ENCODE peak calls at places on chromosomes 4 and X, in six cellular contexts. One of them, this sample, is unnamed.
A peak's percentile ranks its signal among the peaks of the same experiment; 100 is the strongest.

GRCh38 chrX:45849261-45849660 is 648.6 kb upstream of the DIPK2B start:
- DNase-seq in breast epithelium: no peak
- DNase-seq in frontal cortex: no peak
- DNase-seq in activated CD4-positive, alpha-beta T cell treated with anti-CD3 and anti-CD28 coated beads, Interleukin-2, amount 10 ng/mL, durations not matched to agents 7 days and 5 days: peak; percentile 25
- DNase-seq in effector CD4-positive, alpha-beta T cell: no peak
- DNase-seq in kidney tubule cell: peak; percentile 89
- DNase-seq in this sample: no peak

GRCh38 chrX:22748093-22748999 is 251.4 kb upstream of the DDX53 start:
- DNase-seq in breast epithelium: no peak
- DNase-seq in frontal cortex: peak; percentile 1
- DNase-seq in activated CD4-positive, alpha-beta T cell treated with anti-CD3 and anti-CD28 coated beads, Interleukin-2, amount 10 ng/mL, durations not matched to agents 7 days and 5 days: peak; percentile 43
- DNase-seq in effector CD4-positive, alpha-beta T cell: peak; percentile 31
- DNase-seq in kidney tubule cell: peak; percentile 49
- DNase-seq in this sample: peak; percentile 1

GRCh38 chr4:40204507-40205258 is 7.9 kb downstream of the RHOH start:
- DNase-seq in activated CD4-positive, alpha-beta T cell treated with anti-CD3 and anti-CD28 coated beads, Interleukin-2, amount 10 ng/mL, durations not matched to agents 7 days and 5 days: no peak
- DNase-seq in frontal cortex: no peak
- DNase-seq in breast epithelium: no peak
- DNase-seq in effector CD4-positive, alpha-beta T cell: no peak
- DNase-seq in kidney tubule cell: no peak
- DNase-seq in this sample: no peak

GRCh38 chr4:68152411-68152810 is 22.7 kb upstream of the TMPRSS11F start:
- DNase-seq in frontal cortex: no peak
- DNase-seq in activated CD4-positive, alpha-beta T cell treated with anti-CD3 and anti-CD28 coated beads, Interleukin-2, amount 10 ng/mL, durations not matched to agents 7 days and 5 days: no peak
- DNase-seq in kidney tubule cell: peak; percentile 82
- DNase-seq in breast epithelium: no peak
- DNase-seq in effector CD4-positive, alpha-beta T cell: no peak
- DNase-seq in this sample: no peak

GRCh38 chrX:48958635-48959094 is 1.3 kb upstream of the OTUD5 start:
- DNase-seq in kidney tubule cell: peak; percentile 52
- DNase-seq in activated CD4-positive, alpha-beta T cell treated with anti-CD3 and anti-CD28 coated beads, Interleukin-2, amount 10 ng/mL, durations not matched to agents 7 days and 5 days: peak; percentile 17
- DNase-seq in frontal cortex: no peak
- DNase-seq in breast epithelium: peak; percentile 52
- DNase-seq in effector CD4-positive, alpha-beta T cell: no peak
- DNase-seq in this sample: no peak

GRCh38 chr4:142091691-142092182 is 455.4 kb downstream of the IL15 start:
- DNase-seq in frontal cortex: no peak
- DNase-seq in breast epithelium: no peak
- DNase-seq in kidney tubule cell: peak; percentile 99
- DNase-seq in activated CD4-positive, alpha-beta T cell treated with anti-CD3 and anti-CD28 coated beads, Interleukin-2, amount 10 ng/mL, durations not matched to agents 7 days and 5 days: no peak
- DNase-seq in effector CD4-positive, alpha-beta T cell: no peak
- DNase-seq in this sample: no peak

GRCh38 chr4:143273170-143273917 is 63.3 kb upstream of the GAB1 start:
- DNase-seq in frontal cortex: no peak
- DNase-seq in effector CD4-positive, alpha-beta T cell: no peak
- DNase-seq in breast epithelium: no peak
- DNase-seq in activated CD4-positive, alpha-beta T cell treated with anti-CD3 and anti-CD28 coated beads, Interleukin-2, amount 10 ng/mL, durations not matched to agents 7 days and 5 days: no peak
- DNase-seq in kidney tubule cell: no peak
- DNase-seq in this sample: no peak

GRCh38 chr4:140595065-140595464 is 26.3 kb upstream of the UCP1 start:
- DNase-seq in breast epithelium: no peak
- DNase-seq in frontal cortex: no peak
- DNase-seq in kidney tubule cell: peak; percentile 63
- DNase-seq in effector CD4-positive, alpha-beta T cell: no peak
- DNase-seq in activated CD4-positive, alpha-beta T cell treated with anti-CD3 and anti-CD28 coated beads, Interleukin-2, amount 10 ng/mL, durations not matched to agents 7 days and 5 days: no peak
- DNase-seq in this sample: no peak

GRCh38 chr4:113978105-113978504 is 1.3 kb downstream of the ARSJ start:
- DNase-seq in frontal cortex: no peak
- DNase-seq in activated CD4-positive, alpha-beta T cell treated with anti-CD3 and anti-CD28 coated beads, Interleukin-2, amount 10 ng/mL, durations not matched to agents 7 days and 5 days: no peak
- DNase-seq in effector CD4-positive, alpha-beta T cell: no peak
- DNase-seq in kidney tubule cell: no peak
- DNase-seq in breast epithelium: no peak
- DNase-seq in this sample: no peak

GRCh38 chr4:110970642-110971041 is 347.8 kb upstream of the PITX2 start:
- DNase-seq in activated CD4-positive, alpha-beta T cell treated with anti-CD3 and anti-CD28 coated beads, Interleukin-2, amount 10 ng/mL, durations not matched to agents 7 days and 5 days: peak; percentile 6
- DNase-seq in effector CD4-positive, alpha-beta T cell: no peak
- DNase-seq in frontal cortex: no peak
- DNase-seq in kidney tubule cell: peak; percentile 68
- DNase-seq in breast epithelium: no peak
- DNase-seq in this sample: no peak

This sample was measured in C1 segment of cervical spinal cord.